ENCODE peak calls at places on chromosomes 1 and 21, in six cellular contexts. U is IMR-90, N is BJ, X is fibroblast of lung, Z is PC-3, S is tibial artery. Q is an unnamed sample.

GRCh38 chr1:74673351-74674111 is at the start of gene ERICH3:
- DNase-seq in Z (no peak), N (no peak), S (no peak), X (peak), U (no peak), Q (no peak)

GRCh38 chr1:44664730-44665370 is 9.4 kb downstream of the TMEM53 start:
- DNase-seq in X (no peak), S (no peak), Z (no peak), N (no peak), U (no peak), Q (no peak)

GRCh38 chr21:40128891-40129290 is 261.7 kb downstream of the PCP4 start:
- DNase-seq in Z (no peak), X (no peak), U (no peak), S (no peak), N (no peak), Q (no peak)

GRCh38 chr1:8311068-8311718 is 6.7 kb upstream of the SLC45A1 start:
- DNase-seq in S (no peak), X (no peak), U (no peak), Z (no peak), N (no peak), Q (no peak)

GRCh38 chr1:162632234-162632666 is at the start of gene DDR2:
- DNase-seq in Z (no peak), X (peak), S (peak), N (peak), U (peak), Q (peak)

GRCh38 chr21:44706706-44707615 is 4.4 kb downstream of the TSPEAR start:
- DNase-seq in X (no peak), Z (no peak), S (no peak), U (no peak), N (no peak), Q (no peak)

GRCh38 chr1:154759196-154759595 is 110.9 kb downstream of the KCNN3 start:
- DNase-seq in N (no peak), Z (no peak), S (no peak), X (no peak), U (no peak), Q (no peak)

GRCh38 chr21:36135391-36136094 is 664 bp downstream of the CBR3 start:
- DNase-seq in S (peak), N (peak), U (peak), X (peak), Z (peak), Q (no peak)

GRCh38 chr1:241125297-241125696 is 231.7 kb downstream of the RGS7 start:
- DNase-seq in U (no peak), X (no peak), Z (no peak), S (no peak), N (no peak), Q (no peak)

GRCh38 chr1:153805042-153805745 is 30.0 kb downstream of the SLC27A3 start:
- DNase-seq in Z (peak), S (peak), X (peak), N (peak), U (peak), Q (peak)

GRCh38 chr21:45294509-45295291 is 7.0 kb upstream of the POFUT2 start:
- DNase-seq in S (peak), X (peak), U (peak), Z (peak), N (peak), Q (peak)

GRCh38 chr1:205927247-205927646 is 16.0 kb downstream of the SLC26A9 start:
- DNase-seq in S (no peak), X (no peak), Z (no peak), U (no peak), N (no peak), Q (no peak)

GRCh38 chr1:173341307-173341706 is 134.2 kb upstream of the TNFSF4 start:
- DNase-seq in N (peak), S (peak), Z (peak), X (peak), U (peak), Q (peak)

GRCh38 chr1:15736035-15736665 is at the start of gene SLC25A34:
- DNase-seq in Z (no peak), U (no peak), X (no peak), S (no peak), N (no peak), Q (no peak)

GRCh38 chr1:195054217-195054687 is 1554.0 kb downstream of the KCNT2 start:
- DNase-seq in N (no peak), Z (no peak), U (no peak), X (no peak), S (no peak), Q (no peak)

GRCh38 chr1:25711555-25712298 is 88.3 kb upstream of the SELENON start:
- DNase-seq in Z (peak), N (no peak), X (peak), U (peak), S (peak), Q (no peak)

GRCh38 chr1:216600730-216601426 is 122.4 kb downstream of the ESRRG start:
- DNase-seq in U (peak), N (peak), S (peak), X (peak), Z (peak), Q (peak)

GRCh38 chr1:109879881-109880525 is 30.6 kb upstream of the CSF1 start:
- DNase-seq in N (no peak), Z (no peak), U (no peak), X (no peak), S (no peak), Q (no peak)

GRCh38 chr1:193939585-193939984 is 753.2 kb upstream of the B3GALT2 start:
- DNase-seq in N (no peak), U (no peak), X (no peak), S (no peak), Z (no peak), Q (no peak)

GRCh38 chr21:16061194-16061593 is 331.4 kb downstream of the USP25 start:
- DNase-seq in S (no peak), U (no peak), X (no peak), Z (no peak), N (no peak), Q (no peak)

GRCh38 chr1:29032839-29033238 is 90.9 kb downstream of the TMEM200B start:
- DNase-seq in X (no peak), U (no peak), Z (no peak), S (no peak), N (no peak), Q (no peak)
- H3K4me3 ChIP-seq in X (no peak), U (no peak), Z (no peak), S (no peak), N (no peak), Q (no peak)

DNA sequence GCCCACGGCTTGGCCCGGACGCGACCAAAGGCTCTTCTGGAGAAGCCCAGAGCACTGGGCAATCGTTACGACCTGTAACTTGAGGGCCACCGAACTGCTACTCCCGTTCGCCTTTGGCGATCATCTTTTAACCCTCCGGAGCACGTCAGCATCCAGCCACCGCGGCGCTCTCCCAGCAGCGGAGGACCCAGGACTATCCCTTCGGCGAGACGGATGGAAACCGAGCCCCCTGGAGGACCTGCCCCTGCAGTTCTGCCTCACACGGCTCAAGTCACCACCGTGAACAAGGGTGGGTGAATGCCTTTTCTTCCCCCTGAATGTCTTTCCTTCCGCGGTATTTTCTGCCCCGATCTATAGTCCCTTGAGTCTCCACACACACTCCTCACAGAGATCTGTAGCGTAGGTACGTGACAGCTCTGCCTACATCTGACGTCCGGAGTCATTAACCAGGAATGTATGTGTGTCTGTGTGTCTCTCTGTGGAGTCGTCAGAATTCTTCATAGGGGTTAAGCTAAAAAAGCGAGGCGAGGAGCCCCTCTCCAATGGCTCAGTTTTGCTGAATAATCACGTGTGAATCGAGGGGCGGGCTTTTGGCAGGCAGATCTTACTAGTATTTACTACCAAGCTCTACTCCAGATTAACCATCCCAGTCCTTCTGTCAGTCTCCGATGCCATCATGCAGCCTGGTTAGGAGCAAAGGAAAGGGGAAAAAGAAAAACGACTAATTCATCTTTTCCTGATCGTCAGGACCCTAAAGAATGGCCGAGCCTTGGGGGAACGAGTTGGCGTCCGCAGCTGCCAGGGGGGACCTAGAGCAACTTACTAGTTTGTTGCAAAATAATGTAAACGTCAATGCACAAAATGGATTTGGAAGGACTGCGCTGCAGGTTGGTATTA is at the start of gene CDKN2C:
- DNase-seq in S (peak), X (peak), U (peak), Z (peak), N (peak), Q (peak)
- TF ChIP-seq CTCF in S (no peak), X (no peak), U (peak), Z (no peak), N (peak), Q (no peak)

DNA sequence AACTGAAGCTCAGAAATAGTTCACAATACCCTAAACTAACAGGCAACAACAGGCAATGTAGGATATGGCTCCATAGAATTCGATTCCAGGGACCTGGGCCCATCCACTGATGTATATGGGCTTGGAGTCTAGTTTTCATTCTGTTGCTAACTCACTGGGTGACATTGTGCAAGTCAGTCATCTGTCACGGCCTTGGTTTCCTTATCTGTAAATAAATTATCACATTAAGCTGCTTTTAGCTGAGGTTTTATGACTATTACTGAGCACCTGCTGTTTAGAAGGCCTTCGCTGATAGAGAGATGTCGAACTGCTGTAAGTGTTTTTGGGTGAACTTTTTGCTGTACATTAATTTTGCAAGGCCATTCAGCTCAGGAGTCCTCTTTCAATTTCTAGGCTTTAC is 22.9 kb upstream of the ERO1B start:
- DNase-seq in X (no peak), U (no peak), Z (no peak), N (no peak), S (no peak), Q (no peak)
- H3K4me3 ChIP-seq in X (no peak), U (no peak), Z (no peak), N (no peak), S (no peak), Q (no peak)

DNA sequence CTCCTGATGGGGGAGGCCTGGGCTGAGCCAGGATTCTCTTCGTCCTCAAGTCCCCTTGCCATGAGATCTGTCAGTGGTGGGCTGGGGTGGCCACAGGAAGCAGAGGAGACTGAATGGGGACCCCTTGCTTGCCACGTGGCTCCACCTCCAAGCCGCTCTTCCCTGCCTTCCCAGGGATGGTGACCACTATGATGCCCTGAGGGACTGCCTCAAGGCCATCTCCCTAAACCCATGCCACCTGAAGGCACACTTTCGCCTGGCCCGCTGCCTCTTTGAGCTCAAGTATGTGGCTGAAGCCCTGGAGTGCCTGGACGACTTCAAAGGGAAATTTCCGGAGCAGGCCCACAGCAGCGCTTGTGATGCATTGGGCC is 20.9 kb upstream of the TMEM222 start:
- DNase-seq in S (no peak), U (no peak), X (no peak), N (no peak), Z (no peak), Q (no peak)
- TF ChIP-seq CTCF in S (no peak), U (no peak), X (no peak), N (no peak), Z (no peak), Q (no peak)

GRCh38 chr1:211653907-211654553 is 21.4 kb downstream of the NEK2 start:
- DNase-seq in Z (peak), X (peak), S (no peak), N (no peak), U (peak), Q (no peak)
- H3K4me3 ChIP-seq in Z (no peak), X (no peak), S (no peak), N (no peak), U (no peak), Q (no peak)

DNA sequence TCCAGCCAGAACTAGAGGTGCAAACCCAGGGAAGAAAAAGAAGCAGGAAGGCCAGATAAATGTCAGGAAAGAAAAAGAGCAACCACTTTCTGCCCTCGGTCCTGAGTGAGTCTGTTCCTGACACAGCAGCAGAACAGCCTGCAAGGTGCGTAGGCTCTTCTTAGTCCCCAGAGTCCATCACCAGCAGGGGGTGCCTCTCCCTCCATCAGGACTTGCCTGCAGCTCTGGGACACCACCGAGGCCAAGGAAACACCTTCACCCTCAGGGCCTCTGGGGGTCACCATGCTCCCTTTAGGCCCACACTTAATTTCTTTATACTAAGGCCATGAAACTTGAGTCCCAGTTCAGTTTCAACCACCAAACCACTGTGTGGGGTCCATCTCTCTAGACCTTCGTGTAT is 43.7 kb upstream of the NFASC start:
- DNase-seq in X (peak), Z (peak), U (no peak), N (no peak), S (no peak), Q (no peak)
- TF ChIP-seq CTCF in X (peak), Z (peak), U (no peak), N (peak), S (no peak), Q (peak)